ENCODE peak calls at places on chromosomes 16 and 17, in four cellular contexts. A, V, L and O are unnamed samples.
A peak's percentile ranks its signal among the peaks of the same experiment; 100 is the strongest.

GRCh38 chr16:20678242-20678641 is 19.2 kb downstream of the ACSM1 start:
- DNase-seq in A (peak; percentile 37), V (no peak), L (no peak), O (no peak)

GRCh38 chr17:250487-251300 is 69.2 kb upstream of the DOC2B start:
- DNase-seq in A (no peak), V (no peak), L (no peak), O (peak; percentile 7)

GRCh38 chr17:74180336-74180735 is 23.1 kb upstream of the RPL38 start:
- DNase-seq in A (no peak), V (no peak), L (no peak), O (no peak)

GRCh38 chr17:35011671-35012216 is 31.4 kb downstream of the LIG3 start:
- DNase-seq in A (no peak), V (no peak), L (no peak), O (no peak)

GRCh38 chr17:8828517-8828875 is 29.3 kb upstream of the MFSD6L start:
- DNase-seq in A (no peak), V (no peak), L (no peak), O (no peak)

GRCh38 chr17:70775667-70776066 is 606.3 kb downstream of the KCNJ2 start:
- DNase-seq in A (no peak), V (no peak), L (no peak), O (no peak)

GRCh38 chr16:68884867-68885266 is 41.5 kb downstream of the TANGO6 start:
- DNase-seq in A (no peak), V (no peak), L (no peak), O (no peak)

GRCh38 chr17:32327911-32328310 is 14.1 kb downstream of the C17orf75 start:
- DNase-seq in A (no peak), V (no peak), L (peak; percentile 4), O (no peak)

GRCh38 chr17:3260163-3260562 is 38.0 kb downstream of the OR3A1 start:
- DNase-seq in A (no peak), V (no peak), L (no peak), O (no peak)

GRCh38 chr17:44565866-44566443 is 8.7 kb downstream of the FZD2 start:
- DNase-seq in A (no peak), V (no peak), L (no peak), O (no peak)

GRCh38 chr16:12771341-12771798 is 32.3 kb downstream of the CPPED1 start:
- DNase-seq in A (peak; percentile 52), V (no peak), L (no peak), O (no peak)

GRCh38 chr17:45147102-45147580 is 1.1 kb upstream of the HEXIM1 start:
- DNase-seq in A (no peak), V (no peak), L (peak; percentile 77), O (no peak)

GRCh38 chr17:29621751-29622194 is 939 bp downstream of the CORO6 start:
- DNase-seq in A (no peak), V (no peak), L (no peak), O (no peak)

GRCh38 chr17:4708436-4708835 is 2.0 kb upstream of the ARRB2 start:
- DNase-seq in A (peak; percentile 72), V (no peak), L (no peak), O (peak; percentile 50)

GRCh38 chr16:10683160-10683559 is 11.6 kb downstream of the TEKT5 start:
- DNase-seq in A (no peak), V (no peak), L (peak; percentile 64), O (peak; percentile 41)

GRCh38 chr16:67426950-67427349 is 4.0 kb upstream of the HSD11B2 start:
- DNase-seq in A (no peak), V (no peak), L (no peak), O (no peak)

GRCh38 chr16:85328665-85329058 is 216.4 kb upstream of the CIBAR2 start:
- DNase-seq in A (no peak), V (no peak), L (peak; percentile 73), O (peak; percentile 77)

GRCh38 chr16:70457446-70457845 is 3.1 kb downstream of the FCSK start:
- DNase-seq in A (no peak), V (no peak), L (no peak), O (no peak)

GRCh38 chr17:34291721-34292348 is 6.3 kb downstream of the CCL11 start:
- DNase-seq in A (no peak), V (no peak), L (no peak), O (no peak)

GRCh38 chr17:8951210-8951609 is 14.3 kb downstream of the PIK3R5 start:
- DNase-seq in A (no peak), V (no peak), L (no peak), O (no peak)

GRCh38 chr16:85308585-85309540 is 196.6 kb upstream of the CIBAR2 start:
- DNase-seq in A (no peak), V (no peak), L (no peak), O (no peak)

GRCh38 chr17:70169707-70170597 is 620 bp downstream of the KCNJ2 start:
- DNase-seq in A (no peak), V (no peak), L (no peak), O (no peak)

GRCh38 chr17:50479522-50480141 is 972 bp downstream of the RSAD1 start:
- DNase-seq in A (peak; percentile 87), V (peak; percentile 32), L (peak; percentile 83), O (peak; percentile 80)

GRCh38 chr17:79677646-79678045 is 53.1 kb upstream of the ENPP7 start:
- DNase-seq in A (no peak), V (no peak), L (no peak), O (no peak)

GRCh38 chr17:77609553-77610517 is 348.7 kb upstream of the TNRC6C start:
- DNase-seq in A (peak; percentile 27), V (peak; percentile 43), L (no peak), O (no peak)

GRCh38 chr16:88017006-88017405 is 65.8 kb downstream of the BANP start:
- DNase-seq in A (no peak), V (no peak), L (no peak), O (no peak)

GRCh38 chr16:88014201-88014781 is 63.1 kb downstream of the BANP start:
- DNase-seq in A (peak; percentile 20), V (no peak), L (no peak), O (no peak)

GRCh38 chr16:88015806-88016140 is 64.5 kb downstream of the BANP start:
- DNase-seq in A (no peak), V (no peak), L (no peak), O (peak; percentile 5)

GRCh38 chr16:88013766-88014165 is 62.5 kb downstream of the BANP start:
- DNase-seq in A (no peak), V (no peak), L (no peak), O (no peak)

GRCh38 chr16:88014954-88015805 is 63.9 kb downstream of the BANP start:
- DNase-seq in A (no peak), V (no peak), L (no peak), O (no peak)
- TF ChIP-seq TCF7 in A (no peak), V (no peak), L (no peak), O (no peak)

DNA sequence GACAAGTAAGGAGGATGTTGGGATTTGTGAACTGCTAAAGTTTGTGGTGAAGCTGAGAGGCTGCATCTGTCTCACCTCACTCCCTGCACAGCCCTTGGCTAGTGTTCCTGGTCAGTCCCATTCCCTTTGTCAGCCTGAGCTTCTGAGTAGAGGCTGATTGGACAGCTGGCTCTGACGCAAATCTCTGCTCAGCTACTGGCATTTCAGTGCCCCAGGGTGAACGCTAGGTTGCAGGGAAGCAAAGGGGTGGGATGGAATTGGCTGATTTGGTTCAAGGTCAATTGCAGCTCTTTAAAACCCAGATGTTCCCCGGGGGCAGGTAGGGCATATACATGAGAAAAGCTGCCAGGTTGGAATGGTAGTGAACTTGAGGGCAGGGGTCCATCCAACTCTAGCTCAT is 23.1 kb upstream of the CNOT1 start:
- DNase-seq in A (peak; percentile 57), V (no peak), L (no peak), O (peak; percentile 78)
- TF ChIP-seq TCF7 in A (no peak), V (no peak), L (no peak), O (no peak)

GRCh38 chr16:84241778-84242177 is 2.0 kb upstream of the KCNG4 start:
- DNase-seq in A (no peak), V (no peak), L (no peak), O (no peak)
- TF ChIP-seq TCF7 in A (no peak), V (no peak), L (no peak), O (no peak)

DNA sequence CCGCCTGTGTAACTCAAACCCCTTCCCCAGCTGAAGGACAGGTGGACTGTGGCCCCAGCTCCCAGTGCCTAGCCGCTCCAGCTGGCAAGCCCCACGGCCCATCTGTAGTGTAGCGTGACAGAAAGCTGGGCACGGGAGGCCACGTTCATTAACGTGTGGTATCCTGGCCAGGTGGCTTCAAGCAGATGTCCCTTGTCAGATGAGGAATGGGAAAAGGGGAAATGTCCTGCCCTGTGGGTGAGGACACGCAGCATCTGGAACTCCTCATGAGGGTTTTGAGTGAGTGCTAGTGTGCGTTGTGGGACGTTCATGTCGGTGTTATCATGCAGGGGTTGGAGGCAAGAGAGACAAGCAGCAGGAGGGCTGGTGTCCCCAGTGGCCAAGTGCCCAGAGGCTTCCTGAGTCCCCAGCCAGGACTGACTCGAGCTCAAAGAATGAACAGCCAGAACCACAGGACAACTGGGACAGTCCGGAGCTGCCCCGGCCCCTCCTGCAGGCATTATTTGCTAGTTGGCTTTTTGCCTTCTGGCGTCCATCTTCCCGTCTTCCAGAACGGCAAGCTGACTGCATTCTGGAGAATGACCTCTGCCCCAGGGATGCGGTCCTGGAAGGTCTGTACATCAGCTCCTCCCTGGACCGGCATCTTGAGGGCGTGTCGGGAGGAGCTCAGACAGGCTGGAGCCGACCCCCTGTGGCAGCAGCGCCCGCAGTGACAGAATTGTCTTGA is 19.3 kb downstream of the KDM8 start:
- DNase-seq in A (no peak), V (no peak), L (no peak), O (no peak)
- TF ChIP-seq TCF7 in A (no peak), V (no peak), L (no peak), O (no peak)

DNA sequence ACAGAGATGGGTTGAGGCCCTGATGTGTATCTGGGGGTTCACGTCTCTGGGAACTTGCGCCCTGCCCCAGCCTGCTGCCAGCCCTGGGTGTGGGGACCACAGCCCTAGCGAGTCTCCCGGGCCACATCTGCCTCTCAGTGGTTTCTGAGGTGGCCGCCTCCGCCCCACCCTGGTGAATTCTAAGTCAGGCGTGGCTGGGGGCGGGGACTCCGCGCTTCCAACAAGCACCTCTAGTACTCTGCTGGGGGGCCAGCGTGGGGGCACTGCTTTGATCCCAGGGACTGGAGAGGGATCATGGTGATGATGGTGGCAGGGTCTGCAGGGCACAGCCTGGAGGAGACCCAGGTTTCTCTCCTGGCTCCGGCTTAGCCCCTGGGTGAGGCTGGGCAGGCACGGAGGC is 3.6 kb downstream of the GLIS2 start:
- DNase-seq in A (no peak), V (no peak), L (no peak), O (no peak)
- TF ChIP-seq TCF7 in A (no peak), V (no peak), L (no peak), O (no peak)